ENCODE peak calls at places on chromosomes 2 and 18, in ten cellular contexts. F is GM12865; H is SHP77; O is iris pigment epithelial cell; Z is activated naive CD4-positive, alpha-beta T cell treated with anti-CD3 and anti-CD28 coated beads for 36 hours; G is RPMI8226; M is adrenal gland; A is prostate gland; J is amniotic epithelial cell; Q is T-cell. K is an unnamed sample.
A peak's percentile ranks its signal among the peaks of the same experiment; 100 is the strongest.

GRCh38 chr18:75142677-75143076 is 66.3 kb downstream of the PTGR3 start:
- DNase-seq in A (no peak), Q (no peak), Z (no peak), O (no peak), J (no peak), H (no peak), G (no peak), M (no peak), F (no peak), K (no peak)

GRCh38 chr2:106270471-106270891 is 76.4 kb upstream of the UXS1 start:
- DNase-seq in Q (no peak), M (no peak), G (no peak), O (no peak), F (no peak), Z (no peak), H (no peak), A (no peak), J (no peak), K (no peak)

GRCh38 chr18:2411381-2411977 is 159.8 kb downstream of the METTL4 start:
- DNase-seq in A (no peak), O (peak; percentile 80), M (no peak), H (no peak), F (no peak), G (no peak), Z (no peak), Q (no peak), J (peak; percentile 62), K (no peak)

GRCh38 chr2:240868286-240869108 is at the start of gene AGXT:
- DNase-seq in H (peak; percentile 69), Z (no peak), A (peak; percentile 21), O (peak; percentile 46), J (peak; percentile 38), G (no peak), Q (no peak), M (no peak), F (no peak), K (peak; percentile 52)

GRCh38 chr2:240902615-240903041 is 3.5 kb upstream of the CROCC2 start:
- DNase-seq in F (no peak), Z (no peak), M (peak; percentile 41), Q (no peak), A (no peak), O (no peak), G (peak; percentile 30), H (no peak), J (no peak), K (no peak)

GRCh38 chr2:171889808-171890207 is 4.2 kb downstream of the SLC25A12 start:
- DNase-seq in M (no peak), Z (no peak), O (no peak), G (no peak), A (no peak), Q (no peak), J (no peak), H (no peak), F (no peak), K (no peak)

GRCh38 chr2:64913357-64913869 is 75.8 kb upstream of the SLC1A4 start:
- DNase-seq in O (no peak), H (peak; percentile 40), F (peak; percentile 70), J (no peak), Q (peak; percentile 3), A (no peak), M (no peak), G (peak; percentile 68), Z (peak; percentile 49), K (peak; percentile 63)

GRCh38 chr2:217367464-217367863 is 507.6 kb upstream of the TNP1 start:
- DNase-seq in A (peak; percentile 33), M (no peak), F (no peak), Q (no peak), G (no peak), J (no peak), O (peak; percentile 32), Z (no peak), H (no peak), K (no peak)

GRCh38 chr2:26692814-26693286 is 328 bp downstream of the KCNK3 start:
- DNase-seq in M (no peak), O (peak; percentile 39), H (peak; percentile 35), Q (no peak), Z (no peak), J (peak; percentile 19), G (no peak), A (no peak), F (no peak), K (no peak)